ENCODE peak calls at places on chromosomes 5 and 9, in four cellular contexts. Z, O, G and S are unnamed samples.

GRCh38 chr9:109072133-109072692 is 47.5 kb downstream of the TMEM245 start:
- DNase-seq in Z (peak; percentile 18), O (no peak), G (no peak), S (no peak)

GRCh38 chr5:33530183-33530962 is 89.6 kb downstream of the TARS1 start:
- DNase-seq in Z (no peak), O (no peak), G (no peak), S (no peak)

GRCh38 chr5:107948377-107948776 is 277.6 kb upstream of the EFNA5 start:
- DNase-seq in Z (no peak), O (no peak), G (no peak), S (no peak)

GRCh38 chr9:21810388-21810787 is 8.0 kb downstream of the MTAP start:
- DNase-seq in Z (no peak), O (no peak), G (no peak), S (no peak)

GRCh38 chr5:150579462-150580400 is 60.7 kb upstream of the SYNPO start:
- DNase-seq in Z (no peak), O (no peak), G (no peak), S (no peak)

GRCh38 chr5:177434437-177434836 is 8.0 kb downstream of the GRK6 start:
- DNase-seq in Z (no peak), O (no peak), G (no peak), S (no peak)

GRCh38 chr9:18146329-18146728 is 327.6 kb upstream of the ADAMTSL1 start:
- DNase-seq in Z (no peak), O (no peak), G (no peak), S (no peak)

GRCh38 chr9:85213650-85214607 is 527.8 kb downstream of the AGTPBP1 start:
- DNase-seq in Z (no peak), O (no peak), G (no peak), S (no peak)

GRCh38 chr9:17480966-17481365 is 97.9 kb upstream of the SH3GL2 start:
- DNase-seq in Z (no peak), O (no peak), G (no peak), S (no peak)

GRCh38 chr9:130636648-130637020 is 27.8 kb upstream of the PRDM12 start:
- DNase-seq in Z (no peak), O (no peak), G (peak; percentile 37), S (no peak)

GRCh38 chr5:43661102-43661501 is 58.1 kb downstream of the NNT start:
- DNase-seq in Z (peak; percentile 61), O (peak; percentile 30), G (no peak), S (no peak)

GRCh38 chr5:76303917-76304316 is 99.2 kb upstream of the IQGAP2 start:
- DNase-seq in Z (no peak), O (no peak), G (no peak), S (peak; percentile 43)

GRCh38 chr5:43608406-43608805 is 5.4 kb downstream of the NNT start:
- DNase-seq in Z (no peak), O (no peak), G (no peak), S (no peak)

GRCh38 chr5:126354857-126355731 is 68.1 kb upstream of the GRAMD2B start:
- DNase-seq in Z (no peak), O (no peak), G (no peak), S (no peak)

DNA sequence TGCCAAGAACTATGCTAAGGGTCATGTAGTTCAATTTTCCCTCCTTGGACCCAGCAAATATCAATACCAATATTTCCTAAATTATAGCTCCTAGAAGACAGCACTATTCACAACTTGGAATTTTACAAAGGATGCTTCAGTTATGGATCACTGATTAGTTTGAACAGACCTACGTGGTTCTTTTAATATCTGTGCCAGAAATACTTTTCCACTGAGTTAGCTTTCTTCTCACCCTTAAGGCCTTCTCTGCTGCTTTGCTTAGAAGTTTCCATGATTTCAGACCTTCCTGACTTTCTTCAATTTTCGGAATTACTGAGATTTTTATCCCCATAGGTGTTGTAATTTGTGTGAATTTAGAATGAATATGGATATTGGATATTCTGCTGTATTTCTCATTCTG is 380.4 kb downstream of the PSAT1 start:
- DNase-seq in Z (no peak), O (no peak), G (no peak), S (no peak)
- TF ChIP-seq CTCF in Z (no peak), O (no peak), G (no peak), S (no peak)

DNA sequence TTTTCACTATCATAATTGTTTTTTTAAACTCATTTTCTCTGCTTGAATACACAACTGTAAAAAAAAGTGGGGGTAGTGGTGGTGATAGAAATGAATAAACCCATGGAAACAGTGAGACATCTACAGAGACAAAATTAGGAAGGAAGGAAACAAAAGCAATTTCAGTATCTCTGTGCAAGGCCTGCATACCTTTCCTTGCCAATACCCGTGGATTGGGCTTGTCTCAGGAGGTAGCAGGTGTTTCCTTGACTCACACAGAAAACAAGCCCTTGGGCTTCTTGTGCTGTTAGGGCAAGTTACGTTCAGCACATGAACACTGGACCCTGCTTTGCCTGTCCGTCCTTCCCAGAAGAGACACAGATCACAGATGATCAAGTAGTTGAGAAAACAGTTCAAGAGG is 372.2 kb downstream of the ZSWIM6 start:
- DNase-seq in Z (no peak), O (no peak), G (no peak), S (no peak)
- TF ChIP-seq CTCF in Z (no peak), O (no peak), G (no peak), S (no peak)

DNA sequence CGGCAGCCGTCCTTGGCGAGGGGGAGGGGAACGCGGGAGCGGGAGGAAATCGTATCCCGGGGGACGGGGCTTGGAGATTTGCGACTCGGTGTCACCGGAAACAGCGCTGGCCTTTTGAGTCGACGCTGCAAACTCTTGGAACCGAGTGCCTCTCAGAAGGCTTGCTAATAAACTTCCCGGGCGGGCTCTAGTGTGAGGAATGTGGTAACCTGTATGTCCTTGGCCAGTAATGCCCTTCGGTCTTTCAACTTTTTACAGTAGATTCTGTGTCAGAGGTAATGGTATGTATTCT is 82.7 kb downstream of the PTPDC1 start:
- DNase-seq in Z (peak; percentile 94), O (peak; percentile 83), G (no peak), S (no peak)
- TF ChIP-seq CTCF in Z (peak; percentile 11), O (no peak), G (no peak), S (no peak)

DNA sequence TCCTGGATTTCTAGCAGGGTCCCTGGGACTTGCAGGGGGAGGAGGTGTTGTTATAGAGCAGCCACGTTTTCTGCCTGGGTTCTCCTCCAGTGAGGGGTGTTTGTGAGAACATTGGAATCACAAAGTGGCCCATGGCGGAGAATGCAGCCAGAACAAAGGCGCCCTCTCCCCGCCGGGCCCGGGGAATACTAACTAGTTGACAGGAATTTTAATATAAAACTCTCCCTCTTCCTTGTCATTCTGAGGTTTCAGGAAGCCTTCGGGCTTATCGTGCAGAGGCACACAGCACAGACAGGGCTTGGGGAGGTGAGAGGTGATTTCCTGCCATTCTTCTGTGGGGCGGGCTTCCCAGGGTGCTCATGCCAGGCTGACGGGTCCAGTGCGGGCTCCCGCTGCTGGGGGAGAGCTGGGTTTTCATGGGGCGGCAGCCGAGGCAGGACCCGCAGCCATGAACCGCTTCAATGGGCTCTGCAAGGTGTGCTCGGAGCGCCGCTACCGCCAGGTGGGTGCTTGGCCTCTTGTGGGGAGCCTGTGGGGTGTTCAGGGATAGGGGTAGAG is 37.7 kb downstream of the RGS3 start:
- DNase-seq in Z (no peak), O (peak; percentile 81), G (no peak), S (no peak)
- TF ChIP-seq CTCF in Z (no peak), O (no peak), G (no peak), S (no peak)

GRCh38 chr9:91421022-91421765 is 2.4 kb downstream of the NFIL3 start:
- DNase-seq in Z (peak; percentile 80), O (peak; percentile 67), G (peak; percentile 69), S (peak; percentile 36)
- TF ChIP-seq CTCF in Z (peak; percentile 54), O (no peak), G (peak; percentile 33), S (peak; percentile 51)

GRCh38 chr5:132066871-132067270 is 6.4 kb downstream of the IL3 start:
- DNase-seq in Z (no peak), O (no peak), G (no peak), S (no peak)

GRCh38 chr5:132064140-132064539 is 3.7 kb downstream of the IL3 start:
- DNase-seq in Z (no peak), O (no peak), G (peak; percentile 38), S (no peak)

GRCh38 chr5:132065951-132066701 is 5.7 kb downstream of the IL3 start:
- DNase-seq in Z (no peak), O (no peak), G (peak; percentile 48), S (no peak)

GRCh38 chr5:132064738-132065331 is 4.4 kb downstream of the IL3 start:
- DNase-seq in Z (peak; percentile 81), O (peak; percentile 91), G (peak; percentile 75), S (peak; percentile 85)

DNA sequence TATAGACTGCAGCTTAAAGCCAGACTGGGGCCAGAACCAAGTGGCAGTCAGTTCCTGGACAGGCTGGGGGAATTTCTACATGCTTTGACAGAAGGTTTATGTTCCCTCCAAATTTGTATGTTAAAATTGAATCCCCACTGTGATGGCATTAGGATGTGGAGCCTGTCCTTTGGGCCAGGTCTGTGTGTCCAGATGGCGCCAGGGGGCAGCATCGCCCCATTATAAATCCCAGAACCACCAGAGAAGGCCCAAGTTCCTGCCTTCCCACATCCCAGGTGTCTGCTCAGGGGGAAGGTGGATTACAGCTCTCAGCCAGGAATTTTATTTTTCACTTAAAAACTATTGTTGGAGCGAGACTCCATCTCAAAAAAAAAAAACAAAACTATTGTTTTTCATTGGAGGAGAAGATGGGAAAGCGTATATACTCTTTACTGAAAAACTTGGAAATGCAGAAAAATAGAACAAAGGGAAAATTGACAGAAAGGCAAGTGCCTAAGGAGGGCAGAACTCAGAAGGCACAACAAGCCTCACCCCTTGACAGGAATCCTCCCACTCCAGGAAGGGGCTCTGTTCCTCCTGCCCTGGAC is 5.0 kb downstream of the IL3 start:
- DNase-seq in Z (peak; percentile 74), O (peak; percentile 72), G (peak; percentile 57), S (peak; percentile 79)
- TF ChIP-seq CTCF in Z (peak; percentile 64), O (no peak), G (peak; percentile 32), S (peak; percentile 84)

DNA sequence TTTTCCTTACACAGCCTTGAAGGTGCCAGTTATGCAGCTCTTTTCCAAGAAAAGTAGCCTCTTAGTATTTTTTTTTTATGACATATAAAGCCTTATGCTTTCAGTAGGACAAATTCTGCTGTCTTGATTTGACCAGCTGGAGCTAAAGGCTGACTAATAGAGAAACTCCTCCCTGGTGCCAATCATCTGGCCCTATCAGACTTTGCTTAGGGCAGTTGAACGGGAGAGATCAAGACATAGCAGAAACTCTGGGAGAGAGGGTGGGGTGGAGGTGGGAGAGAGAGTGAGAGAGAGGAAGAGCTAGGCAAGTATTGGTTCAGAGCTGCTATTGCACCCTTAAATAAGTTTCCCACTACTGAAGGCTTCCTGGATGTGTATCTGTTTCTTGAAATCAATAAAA is 100.2 kb downstream of the SEC61B start:
- DNase-seq in Z (peak; percentile 3), O (no peak), G (no peak), S (no peak)
- TF ChIP-seq CTCF in Z (no peak), O (no peak), G (no peak), S (no peak)

GRCh38 chr9:76394023-76394895 is at the start of gene RFK:
- DNase-seq in Z (peak; percentile 94), O (peak; percentile 97), G (peak; percentile 96), S (peak; percentile 95)
- TF ChIP-seq CTCF in Z (peak; percentile 41), O (peak; percentile 39), G (peak; percentile 36), S (peak; percentile 67)

DNA sequence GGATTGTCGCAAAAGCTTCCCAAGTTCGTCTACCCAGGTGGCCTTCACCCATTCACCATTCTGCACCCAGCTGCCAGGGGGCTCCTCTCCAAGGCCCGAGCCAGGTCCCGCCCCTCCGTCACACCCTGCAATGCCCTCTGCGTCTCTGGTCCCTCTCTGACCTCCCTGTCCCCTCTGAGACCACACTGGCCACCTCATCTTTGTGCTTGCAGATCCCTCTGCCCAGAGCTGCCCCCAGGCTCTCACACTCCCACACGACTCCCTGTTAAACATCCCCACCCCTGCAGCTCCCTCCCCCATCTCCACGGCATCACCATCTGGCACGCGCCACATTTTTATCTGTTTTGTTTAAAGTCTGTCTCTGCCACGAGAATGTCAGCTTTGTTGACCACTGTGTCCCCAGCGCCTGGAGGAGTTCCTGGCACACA is 243.6 kb downstream of the PBX3 start:
- DNase-seq in Z (no peak), O (no peak), G (peak; percentile 19), S (no peak)
- TF ChIP-seq CTCF in Z (no peak), O (no peak), G (no peak), S (no peak)